ENCODE peak calls at places on chromosomes 11 and 22, in eight cellular contexts. F is RPMI8226, G is WTC11, R is neural crest cell, N is EH, Q is epithelial cell of esophagus, O is GM19239, U is fibroblast of lung. S is an unnamed sample.

GRCh38 chr22:19798825-19799224 is 38.2 kb downstream of the TBX1 start:
- DNase-seq in F (no peak), G (no peak), R (no peak), N (no peak), Q (no peak), O (no peak), U (no peak), S (peak; percentile 35)

GRCh38 chr11:114399903-114400221 is 449 bp downstream of the C11orf71 start:
- DNase-seq in F (peak; percentile 62), G (peak; percentile 77), R (no peak), N (no peak), Q (peak; percentile 58), O (no peak), U (no peak), S (peak; percentile 85)

GRCh38 chr22:25054943-25055511 is 102.5 kb downstream of the KIAA1671 start:
- DNase-seq in F (no peak), G (no peak), R (no peak), N (no peak), Q (peak; percentile 54), O (no peak), U (peak; percentile 13), S (no peak)

GRCh38 chr11:27331984-27332383 is 31.0 kb downstream of the CCDC34 start:
- DNase-seq in F (no peak), G (no peak), R (no peak), N (peak; percentile 78), Q (peak; percentile 16), O (no peak), U (peak; percentile 86), S (no peak)

GRCh38 chr22:27240298-27240885 is 561.2 kb downstream of the MN1 start:
- DNase-seq in F (no peak), G (no peak), R (no peak), N (peak; percentile 18), Q (no peak), O (no peak), U (peak; percentile 36), S (no peak)

GRCh38 chr22:18078329-18079041 is 695 bp downstream of the PEX26 start:
- DNase-seq in F (peak; percentile 45), G (peak; percentile 34), R (no peak), N (peak; percentile 49), Q (peak; percentile 60), O (no peak), U (peak; percentile 26), S (no peak)

GRCh38 chr11:86736303-86737143 is 63.8 kb upstream of the PRSS23 start:
- DNase-seq in F (no peak), G (no peak), R (no peak), N (no peak), Q (no peak), O (no peak), U (no peak), S (no peak)

GRCh38 chr22:19228174-19228573 is 49.6 kb upstream of the SLC25A1 start:
- DNase-seq in F (no peak), G (no peak), R (no peak), N (no peak), Q (no peak), O (no peak), U (no peak), S (no peak)

GRCh38 chr11:46463701-46464100 is 72.1 kb upstream of the CHRM4 start:
- DNase-seq in F (no peak), G (no peak), R (no peak), N (no peak), Q (no peak), O (no peak), U (no peak), S (peak; percentile 85)

GRCh38 chr22:24707477-24707816 is 67.1 kb downstream of the PIWIL3 start:
- DNase-seq in F (peak; percentile 62), G (no peak), R (no peak), N (no peak), Q (no peak), O (no peak), U (no peak), S (peak; percentile 40)

GRCh38 chr11:44927174-44927661 is 23.5 kb downstream of the TP53I11 start:
- DNase-seq in F (peak; percentile 59), G (peak; percentile 89), R (peak; percentile 87), N (peak; percentile 69), Q (peak; percentile 67), O (peak; percentile 62), U (peak; percentile 65), S (peak; percentile 92)

GRCh38 chr11:45934580-45935318 is 12.3 kb downstream of the LARGE2 start:
- DNase-seq in F (no peak), G (no peak), R (no peak), N (no peak), Q (peak; percentile 71), O (no peak), U (no peak), S (no peak)

GRCh38 chr11:125772834-125773505 is 5.7 kb downstream of the PATE2 start:
- DNase-seq in F (no peak), G (no peak), R (no peak), N (peak; percentile 92), Q (peak; percentile 21), O (no peak), U (peak; percentile 100), S (no peak)

GRCh38 chr22:24244144-24244787 is 616 bp downstream of the GGT5 start:
- DNase-seq in F (no peak), G (no peak), R (no peak), N (peak; percentile 25), Q (no peak), O (no peak), U (peak; percentile 61), S (no peak)

GRCh38 chr11:64372802-64373597 is 14.0 kb downstream of the RPS6KA4 start:
- DNase-seq in F (no peak), G (no peak), R (no peak), N (peak; percentile 36), Q (no peak), O (no peak), U (no peak), S (no peak)

GRCh38 chr11:14916403-14916802 is 24.4 kb upstream of the CYP2R1 start:
- DNase-seq in F (no peak), G (no peak), R (no peak), N (no peak), Q (no peak), O (no peak), U (no peak), S (no peak)

GRCh38 chr22:20859615-20860014 is 808 bp downstream of the SNAP29 start:
- DNase-seq in F (no peak), G (no peak), R (no peak), N (no peak), Q (no peak), O (no peak), U (no peak), S (no peak)

GRCh38 chr11:31799036-31799793 is 11.9 kb downstream of the PAX6 start:
- DNase-seq in F (no peak), G (no peak), R (peak; percentile 3), N (no peak), Q (no peak), O (no peak), U (no peak), S (peak; percentile 68)

GRCh38 chr11:79956061-79956460 is 515.2 kb upstream of the TENM4 start:
- DNase-seq in F (no peak), G (no peak), R (no peak), N (no peak), Q (no peak), O (no peak), U (no peak), S (no peak)

S was measured in neural progenitor cell.